ENCODE peak calls at places on chromosomes 1 and 21, in seven cellular contexts. E is HCT116, Y is GM23248, A is neural progenitor cell, W is PC-9, C is mammary epithelial cell, M is fibroblast of lung. G is an unnamed sample.

GRCh38 chr1:247467008-247467572 is 9.2 kb upstream of the OR2B11 start:
- DNase-seq in E (no peak), Y (no peak), A (no peak), W (no peak), M (no peak), C (no peak), G (no peak)

GRCh38 chr1:210723646-210724045 is 394.9 kb downstream of the HHAT start:
- DNase-seq in W (no peak), E (no peak), M (no peak), A (no peak), Y (no peak), C (no peak), G (no peak)

GRCh38 chr1:113199718-113200455 is 126.9 kb downstream of the LRIG2 start:
- DNase-seq in E (no peak), W (no peak), C (no peak), M (no peak), Y (no peak), A (no peak), G (peak; percentile 38)

GRCh38 chr21:41634211-41634694 is 126.3 kb upstream of the TMPRSS2 start:
- DNase-seq in W (peak; percentile 94), Y (no peak), M (no peak), A (no peak), E (no peak), C (peak; percentile 98), G (no peak)

GRCh38 chr1:147077081-147077480 is 95.2 kb downstream of the PRKAB2 start:
- DNase-seq in M (no peak), W (no peak), C (no peak), A (no peak), Y (no peak), E (no peak), G (no peak)

GRCh38 chr1:4214826-4215225 is 314.8 kb upstream of the C1orf174 start:
- DNase-seq in M (no peak), C (no peak), Y (no peak), A (no peak), E (no peak), W (no peak), G (no peak)

GRCh38 chr1:228243093-228243492 is 35.2 kb downstream of the OBSCN start:
- DNase-seq in E (no peak), Y (no peak), A (no peak), W (no peak), C (no peak), M (no peak), G (no peak)

GRCh38 chr1:171645553-171646336 is 6.7 kb downstream of the MYOC start:
- DNase-seq in M (peak; percentile 40), W (no peak), E (no peak), Y (peak; percentile 68), A (no peak), C (no peak), G (no peak)

GRCh38 chr21:37045139-37045538 is 27.7 kb downstream of the PIGP start:
- DNase-seq in Y (no peak), W (no peak), A (no peak), C (no peak), E (no peak), M (no peak), G (no peak)

GRCh38 chr1:175889848-175890247 is 146.5 kb upstream of the TNR start:
- DNase-seq in E (no peak), A (no peak), W (no peak), C (no peak), M (no peak), Y (no peak), G (no peak)

GRCh38 chr1:113217447-113218208 is 144.6 kb downstream of the LRIG2 start:
- DNase-seq in Y (no peak), E (no peak), C (no peak), M (no peak), W (no peak), A (no peak), G (no peak)

GRCh38 chr21:15751561-15751960 is 21.8 kb downstream of the USP25 start:
- DNase-seq in C (no peak), W (no peak), E (no peak), M (no peak), Y (no peak), A (no peak), G (no peak)

GRCh38 chr1:201307760-201308499 is 24.6 kb downstream of the PKP1 start:
- DNase-seq in Y (peak; percentile 59), M (no peak), A (no peak), W (peak; percentile 74), E (peak; percentile 60), C (peak; percentile 81), G (no peak)

GRCh38 chr21:26280715-26281310 is 110.2 kb upstream of the APP start:
- DNase-seq in M (no peak), Y (peak; percentile 2), W (no peak), E (no peak), A (peak; percentile 33), C (no peak), G (peak; percentile 67)

GRCh38 chr21:41119901-41120300 is 48.1 kb upstream of the BACE2 start:
- DNase-seq in C (peak; percentile 17), M (no peak), Y (peak; percentile 11), W (no peak), E (no peak), A (no peak), G (no peak)

GRCh38 chr1:209190591-209191241 is 392.8 kb upstream of the CAMK1G start:
- DNase-seq in M (peak; percentile 41), E (peak; percentile 33), A (peak; percentile 90), W (peak; percentile 21), Y (peak; percentile 54), C (peak; percentile 43), G (peak; percentile 84)

GRCh38 chr1:156795787-156796186 is 20.9 kb downstream of the SH2D2A start:
- DNase-seq in E (no peak), W (no peak), Y (no peak), M (peak; percentile 89), A (no peak), C (no peak), G (no peak)

GRCh38 chr1:222310830-222311229 is 237.1 kb downstream of the HHIPL2 start:
- DNase-seq in M (no peak), A (no peak), E (no peak), W (no peak), C (no peak), Y (peak; percentile 3), G (no peak)

GRCh38 chr1:105017587-105017986 is 1267.9 kb downstream of the AMY1C start:
- DNase-seq in Y (no peak), E (no peak), M (no peak), W (no peak), C (no peak), A (no peak), G (no peak)

GRCh38 chr1:147292012-147292411 is 49.5 kb downstream of the CHD1L start:
- DNase-seq in E (no peak), Y (peak; percentile 91), W (no peak), M (peak; percentile 90), A (no peak), C (peak; percentile 65), G (no peak)

GRCh38 chr1:167671727-167672511 is 41.9 kb downstream of the RCSD1 start:
- DNase-seq in E (no peak), Y (no peak), C (peak; percentile 60), M (no peak), A (no peak), W (no peak), G (no peak)

GRCh38 chr1:184253921-184254320 is 132.9 kb upstream of the C1orf21 start:
- DNase-seq in W (no peak), E (no peak), M (no peak), C (no peak), A (no peak), Y (no peak), G (no peak)

GRCh38 chr1:109197163-109198042 is 16.3 kb upstream of the SARS1 start:
- DNase-seq in E (peak; percentile 69), C (peak; percentile 97), W (peak; percentile 81), M (peak; percentile 100), A (no peak), Y (peak; percentile 98), G (peak; percentile 27)

GRCh38 chr21:27448960-27449359 is 482.1 kb upstream of the ADAMTS5 start:
- DNase-seq in E (no peak), W (no peak), A (peak; percentile 64), M (no peak), Y (no peak), C (no peak), G (no peak)

GRCh38 chr1:229254910-229255541 is 15.9 kb upstream of the RAB4A start:
- DNase-seq in E (no peak), M (no peak), W (no peak), Y (peak; percentile 37), A (peak; percentile 46), C (no peak), G (peak; percentile 47)

GRCh38 chr1:13759072-13759471 is 59.1 kb downstream of the PRDM2 start:
- DNase-seq in M (no peak), C (peak; percentile 86), Y (no peak), W (peak; percentile 44), E (peak; percentile 68), A (no peak), G (no peak)

GRCh38 chr1:81670286-81670685 is 130.4 kb upstream of the ADGRL2 start:
- DNase-seq in M (peak; percentile 96), C (peak; percentile 75), E (no peak), Y (peak; percentile 97), A (no peak), W (peak; percentile 49), G (peak; percentile 74)

GRCh38 chr1:12386130-12386529 is 156.3 kb downstream of the VPS13D start:
- DNase-seq in C (peak; percentile 84), W (peak; percentile 52), A (no peak), E (no peak), M (peak; percentile 30), Y (no peak), G (no peak)

GRCh38 chr1:66564250-66564649 is 30.3 kb downstream of the SGIP1 start:
- DNase-seq in W (peak; percentile 38), E (peak; percentile 79), C (peak; percentile 95), A (no peak), Y (peak; percentile 97), M (peak; percentile 98), G (no peak)

GRCh38 chr1:23567996-23568607 is 8.8 kb upstream of the ID3 start:
- DNase-seq in A (peak; percentile 92), M (no peak), C (no peak), E (no peak), W (no peak), Y (peak; percentile 49), G (no peak)
- TF ChIP-seq EZH2 in A (no peak), M (no peak), C (no peak), E (no peak), W (no peak), Y (no peak), G (no peak)

DNA sequence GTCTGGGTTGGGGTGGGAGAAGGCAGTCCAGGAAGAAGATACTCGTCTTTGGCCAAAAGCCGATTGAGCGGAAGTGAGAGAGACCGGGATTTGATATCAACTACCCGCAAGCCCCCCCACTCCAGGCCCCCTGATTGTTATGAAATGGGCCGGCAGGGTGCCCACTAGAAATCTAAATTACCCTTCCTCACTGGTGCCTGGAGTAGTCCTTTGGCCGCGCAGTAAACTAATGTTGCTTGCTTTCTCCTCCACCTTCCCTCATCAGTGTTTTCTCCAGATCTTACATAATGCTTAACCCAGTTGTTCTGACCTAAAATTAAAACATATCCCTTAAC is 119.2 kb upstream of the BARHL2 start:
- DNase-seq in C (no peak), W (no peak), E (no peak), M (no peak), Y (no peak), A (no peak), G (no peak)
- TF ChIP-seq EZH2 in C (peak; percentile 48), W (no peak), E (no peak), M (no peak), Y (no peak), A (no peak), G (no peak)

GRCh38 chr1:90713741-90714509 is 3.2 kb downstream of the BARHL2 start:
- DNase-seq in Y (no peak), W (no peak), A (peak; percentile 54), E (no peak), M (no peak), C (no peak), G (peak; percentile 50)
- TF ChIP-seq EZH2 in Y (peak; percentile 26), W (no peak), A (peak; percentile 18), E (no peak), M (no peak), C (no peak), G (no peak)

GRCh38 chr1:39901486-39902120 is at the start of gene MYCL:
- DNase-seq in A (peak; percentile 95), C (peak; percentile 92), W (peak; percentile 97), M (peak; percentile 60), Y (peak; percentile 79), E (peak; percentile 87), G (peak; percentile 87)
- TF ChIP-seq EZH2 in A (no peak), C (no peak), W (no peak), M (no peak), Y (no peak), E (no peak), G (no peak)

G was measured in A673.